ENCODE peak calls at places on chromosomes 12 and 14, in nine cellular contexts. One of them, this sample, is unnamed.

GRCh38 chr14:20680843-20681347 is 3.5 kb upstream of the RNASE4 start:
- DNase-seq in left ventricle myocardium inferior: no peak
- DNase-seq in GM23248: no peak
- DNase-seq in effector memory CD4-positive, alpha-beta T cell: peak; percentile 36
- DNase-seq in fibroblast of mammary gland: no peak
- DNase-seq in PC-9: no peak
- DNase-seq in CD8-positive, alpha-beta T cell: no peak
- DNase-seq in heart left ventricle: peak; percentile 53
- DNase-seq in tibial artery: no peak
- DNase-seq in this sample: no peak

GRCh38 chr14:20606190-20606901 is 15.2 kb upstream of the RNASE12 start:
- DNase-seq in left ventricle myocardium inferior: no peak
- DNase-seq in GM23248: peak; percentile 59
- DNase-seq in effector memory CD4-positive, alpha-beta T cell: no peak
- DNase-seq in fibroblast of mammary gland: peak; percentile 40
- DNase-seq in PC-9: no peak
- DNase-seq in CD8-positive, alpha-beta T cell: no peak
- DNase-seq in heart left ventricle: peak; percentile 41
- DNase-seq in tibial artery: no peak
- DNase-seq in this sample: peak; percentile 59

GRCh38 chr14:78974691-78975090 is 804.5 kb downstream of the NRXN3 start:
- DNase-seq in left ventricle myocardium inferior: no peak
- DNase-seq in GM23248: peak; percentile 39
- DNase-seq in effector memory CD4-positive, alpha-beta T cell: no peak
- DNase-seq in fibroblast of mammary gland: peak; percentile 61
- DNase-seq in PC-9: peak; percentile 83
- DNase-seq in CD8-positive, alpha-beta T cell: no peak
- DNase-seq in heart left ventricle: no peak
- DNase-seq in tibial artery: no peak
- DNase-seq in this sample: no peak

GRCh38 chr12:50986961-50987737 is 34.8 kb downstream of the HIGD1C start:
- DNase-seq in left ventricle myocardium inferior: no peak
- DNase-seq in GM23248: peak; percentile 75
- DNase-seq in effector memory CD4-positive, alpha-beta T cell: no peak
- DNase-seq in fibroblast of mammary gland: peak; percentile 75
- DNase-seq in PC-9: no peak
- DNase-seq in CD8-positive, alpha-beta T cell: peak; percentile 31
- DNase-seq in heart left ventricle: no peak
- DNase-seq in tibial artery: peak; percentile 45
- DNase-seq in this sample: peak; percentile 46

GRCh38 chr12:129163461-129163860 is 310.2 kb downstream of the GLT1D1 start:
- DNase-seq in left ventricle myocardium inferior: no peak
- DNase-seq in GM23248: no peak
- DNase-seq in effector memory CD4-positive, alpha-beta T cell: no peak
- DNase-seq in fibroblast of mammary gland: no peak
- DNase-seq in PC-9: no peak
- DNase-seq in CD8-positive, alpha-beta T cell: no peak
- DNase-seq in heart left ventricle: no peak
- DNase-seq in tibial artery: no peak
- DNase-seq in this sample: no peak

GRCh38 chr12:58166643-58167042 is 225.3 kb downstream of the ATP23 start:
- DNase-seq in left ventricle myocardium inferior: no peak
- DNase-seq in GM23248: no peak
- DNase-seq in effector memory CD4-positive, alpha-beta T cell: no peak
- DNase-seq in fibroblast of mammary gland: no peak
- DNase-seq in PC-9: no peak
- DNase-seq in CD8-positive, alpha-beta T cell: no peak
- DNase-seq in heart left ventricle: no peak
- DNase-seq in tibial artery: no peak
- DNase-seq in this sample: no peak

GRCh38 chr12:34603382-34604035 is 581.2 kb downstream of the ALG10 start:
- DNase-seq in left ventricle myocardium inferior: no peak
- DNase-seq in GM23248: no peak
- DNase-seq in effector memory CD4-positive, alpha-beta T cell: no peak
- DNase-seq in fibroblast of mammary gland: no peak
- DNase-seq in PC-9: no peak
- DNase-seq in CD8-positive, alpha-beta T cell: no peak
- DNase-seq in heart left ventricle: no peak
- DNase-seq in tibial artery: no peak
- DNase-seq in this sample: no peak

GRCh38 chr12:5305861-5306545 is 125.9 kb upstream of the NTF3 start:
- DNase-seq in left ventricle myocardium inferior: no peak
- DNase-seq in GM23248: no peak
- DNase-seq in effector memory CD4-positive, alpha-beta T cell: no peak
- DNase-seq in fibroblast of mammary gland: no peak
- DNase-seq in PC-9: no peak
- DNase-seq in CD8-positive, alpha-beta T cell: no peak
- DNase-seq in heart left ventricle: no peak
- DNase-seq in tibial artery: no peak
- DNase-seq in this sample: no peak

GRCh38 chr14:104870368-104871144 is 5.5 kb downstream of the CEP170B start:
- DNase-seq in left ventricle myocardium inferior: peak; percentile 16
- DNase-seq in GM23248: peak; percentile 23
- DNase-seq in effector memory CD4-positive, alpha-beta T cell: no peak
- DNase-seq in fibroblast of mammary gland: no peak
- DNase-seq in PC-9: no peak
- DNase-seq in CD8-positive, alpha-beta T cell: no peak
- DNase-seq in heart left ventricle: no peak
- DNase-seq in tibial artery: no peak
- DNase-seq in this sample: peak; percentile 31

GRCh38 chr14:101353422-101353821 is 207.9 kb upstream of the DIO3 start:
- DNase-seq in left ventricle myocardium inferior: no peak
- DNase-seq in GM23248: no peak
- DNase-seq in effector memory CD4-positive, alpha-beta T cell: no peak
- DNase-seq in fibroblast of mammary gland: no peak
- DNase-seq in PC-9: no peak
- DNase-seq in CD8-positive, alpha-beta T cell: no peak
- DNase-seq in heart left ventricle: no peak
- DNase-seq in tibial artery: no peak
- DNase-seq in this sample: no peak

GRCh38 chr12:7162691-7163114 is 26.8 kb upstream of the PEX5 start:
- DNase-seq in left ventricle myocardium inferior: no peak
- DNase-seq in GM23248: peak; percentile 54
- DNase-seq in effector memory CD4-positive, alpha-beta T cell: no peak
- DNase-seq in fibroblast of mammary gland: no peak
- DNase-seq in PC-9: peak; percentile 55
- DNase-seq in CD8-positive, alpha-beta T cell: no peak
- DNase-seq in heart left ventricle: peak; percentile 46
- DNase-seq in tibial artery: no peak
- DNase-seq in this sample: peak; percentile 58

GRCh38 chr14:39265032-39265431 is 31.3 kb downstream of the MIA2 start:
- DNase-seq in left ventricle myocardium inferior: no peak
- DNase-seq in GM23248: peak; percentile 32
- DNase-seq in effector memory CD4-positive, alpha-beta T cell: no peak
- DNase-seq in fibroblast of mammary gland: peak; percentile 50
- DNase-seq in PC-9: peak; percentile 56
- DNase-seq in CD8-positive, alpha-beta T cell: no peak
- DNase-seq in heart left ventricle: no peak
- DNase-seq in tibial artery: no peak
- DNase-seq in this sample: no peak

GRCh38 chr12:49825360-49825970 is 2.7 kb downstream of the NCKAP5L start:
- DNase-seq in left ventricle myocardium inferior: peak; percentile 46
- DNase-seq in GM23248: peak; percentile 88
- DNase-seq in effector memory CD4-positive, alpha-beta T cell: no peak
- DNase-seq in fibroblast of mammary gland: peak; percentile 86
- DNase-seq in PC-9: no peak
- DNase-seq in CD8-positive, alpha-beta T cell: no peak
- DNase-seq in heart left ventricle: peak; percentile 71
- DNase-seq in tibial artery: peak; percentile 58
- DNase-seq in this sample: peak; percentile 77

GRCh38 chr12:13941258-13942249 is 39.8 kb downstream of the GRIN2B start:
- DNase-seq in left ventricle myocardium inferior: no peak
- DNase-seq in GM23248: peak; percentile 80
- DNase-seq in effector memory CD4-positive, alpha-beta T cell: no peak
- DNase-seq in fibroblast of mammary gland: peak; percentile 60
- DNase-seq in PC-9: peak; percentile 68
- DNase-seq in CD8-positive, alpha-beta T cell: no peak
- DNase-seq in heart left ventricle: peak; percentile 31
- DNase-seq in tibial artery: peak; percentile 26
- DNase-seq in this sample: peak; percentile 91

GRCh38 chr12:57741413-57741789 is 2.9 kb upstream of the AGAP2 start:
- DNase-seq in left ventricle myocardium inferior: no peak
- DNase-seq in GM23248: no peak
- DNase-seq in effector memory CD4-positive, alpha-beta T cell: no peak
- DNase-seq in fibroblast of mammary gland: no peak
- DNase-seq in PC-9: no peak
- DNase-seq in CD8-positive, alpha-beta T cell: no peak
- DNase-seq in heart left ventricle: no peak
- DNase-seq in tibial artery: no peak
- DNase-seq in this sample: no peak

GRCh38 chr12:9367828-9368227 is 159.6 kb upstream of the PZP start:
- DNase-seq in left ventricle myocardium inferior: no peak
- DNase-seq in GM23248: no peak
- DNase-seq in effector memory CD4-positive, alpha-beta T cell: no peak
- DNase-seq in fibroblast of mammary gland: no peak
- DNase-seq in PC-9: no peak
- DNase-seq in CD8-positive, alpha-beta T cell: no peak
- DNase-seq in heart left ventricle: no peak
- DNase-seq in tibial artery: no peak
- DNase-seq in this sample: no peak

GRCh38 chr12:84077692-84078091 is 834.9 kb downstream of the SLC6A15 start:
- DNase-seq in left ventricle myocardium inferior: no peak
- DNase-seq in GM23248: peak; percentile 17
- DNase-seq in effector memory CD4-positive, alpha-beta T cell: no peak
- DNase-seq in fibroblast of mammary gland: no peak
- DNase-seq in PC-9: no peak
- DNase-seq in CD8-positive, alpha-beta T cell: no peak
- DNase-seq in heart left ventricle: no peak
- DNase-seq in tibial artery: no peak
- DNase-seq in this sample: no peak

GRCh38 chr14:52412426-52412825 is 98.3 kb downstream of the PTGER2 start:
- DNase-seq in left ventricle myocardium inferior: no peak
- DNase-seq in GM23248: no peak
- DNase-seq in effector memory CD4-positive, alpha-beta T cell: no peak
- DNase-seq in fibroblast of mammary gland: peak; percentile 27
- DNase-seq in PC-9: no peak
- DNase-seq in CD8-positive, alpha-beta T cell: no peak
- DNase-seq in heart left ventricle: no peak
- DNase-seq in tibial artery: no peak
- DNase-seq in this sample: no peak

GRCh38 chr12:17358850-17359249 is 731.1 kb downstream of the RERGL start:
- DNase-seq in left ventricle myocardium inferior: no peak
- DNase-seq in GM23248: no peak
- DNase-seq in effector memory CD4-positive, alpha-beta T cell: no peak
- DNase-seq in fibroblast of mammary gland: no peak
- DNase-seq in PC-9: no peak
- DNase-seq in CD8-positive, alpha-beta T cell: no peak
- DNase-seq in heart left ventricle: no peak
- DNase-seq in tibial artery: no peak
- DNase-seq in this sample: no peak

GRCh38 chr12:80551897-80552296 is 107.9 kb downstream of the PTPRQ start:
- DNase-seq in left ventricle myocardium inferior: no peak
- DNase-seq in GM23248: peak; percentile 93
- DNase-seq in effector memory CD4-positive, alpha-beta T cell: no peak
- DNase-seq in fibroblast of mammary gland: peak; percentile 98
- DNase-seq in PC-9: peak; percentile 36
- DNase-seq in CD8-positive, alpha-beta T cell: no peak
- DNase-seq in heart left ventricle: no peak
- DNase-seq in tibial artery: no peak
- DNase-seq in this sample: no peak

GRCh38 chr14:35535794-35536112 is 1.8 kb downstream of the INSM2 start:
- DNase-seq in left ventricle myocardium inferior: no peak
- DNase-seq in GM23248: peak; percentile 6
- DNase-seq in effector memory CD4-positive, alpha-beta T cell: no peak
- DNase-seq in fibroblast of mammary gland: no peak
- DNase-seq in PC-9: no peak
- DNase-seq in CD8-positive, alpha-beta T cell: peak; percentile 12
- DNase-seq in heart left ventricle: no peak
- DNase-seq in tibial artery: no peak
- DNase-seq in this sample: no peak
- H3K4me3 ChIP-seq in left ventricle myocardium inferior: peak overlapping the region; percentile 74
- H3K4me3 ChIP-seq in GM23248: peak overlapping the region; percentile 56
- H3K4me3 ChIP-seq in effector memory CD4-positive, alpha-beta T cell: no peak overlapping the region
- H3K4me3 ChIP-seq in fibroblast of mammary gland: no peak overlapping the region
- H3K4me3 ChIP-seq in PC-9: no peak overlapping the region
- H3K4me3 ChIP-seq in CD8-positive, alpha-beta T cell: no peak overlapping the region
- H3K4me3 ChIP-seq in heart left ventricle: peak overlapping the region; percentile 58
- H3K4me3 ChIP-seq in tibial artery: no peak overlapping the region
- H3K4me3 ChIP-seq in this sample: no peak overlapping the region

DNA sequence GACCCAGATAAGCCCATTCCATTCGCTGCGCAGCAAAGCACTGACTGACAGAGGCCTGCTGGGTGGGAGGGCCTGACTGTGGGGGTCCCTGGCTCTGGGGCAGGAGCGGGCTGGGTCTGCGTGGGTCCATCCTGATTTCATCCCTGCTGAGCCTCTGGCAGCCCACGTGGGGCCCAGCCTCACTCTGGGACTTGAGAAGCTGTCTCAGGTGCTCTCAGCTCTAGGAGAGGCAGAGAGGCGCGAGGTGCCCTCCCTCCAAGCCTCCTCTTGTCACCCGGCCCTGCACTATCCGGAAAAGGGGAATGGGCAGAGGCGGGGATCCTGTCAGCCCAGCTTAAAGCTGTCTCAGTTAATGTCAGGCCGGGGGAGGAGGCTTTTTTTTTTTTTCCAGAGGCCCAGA is 907 bp downstream of the ABCB9 start:
- DNase-seq in left ventricle myocardium inferior: no peak
- DNase-seq in GM23248: no peak
- DNase-seq in effector memory CD4-positive, alpha-beta T cell: no peak
- DNase-seq in fibroblast of mammary gland: no peak
- DNase-seq in PC-9: no peak
- DNase-seq in CD8-positive, alpha-beta T cell: no peak
- DNase-seq in heart left ventricle: no peak
- DNase-seq in tibial artery: no peak
- DNase-seq in this sample: no peak
- H3K4me3 ChIP-seq in left ventricle myocardium inferior: peak overlapping the region; percentile 76
- H3K4me3 ChIP-seq in GM23248: peak overlapping the region; percentile 78
- H3K4me3 ChIP-seq in effector memory CD4-positive, alpha-beta T cell: no peak overlapping the region
- H3K4me3 ChIP-seq in fibroblast of mammary gland: peak overlapping the region; percentile 79
- H3K4me3 ChIP-seq in PC-9: peak overlapping the region; percentile 82
- H3K4me3 ChIP-seq in CD8-positive, alpha-beta T cell: no peak overlapping the region
- H3K4me3 ChIP-seq in heart left ventricle: peak overlapping the region; percentile 72
- H3K4me3 ChIP-seq in tibial artery: peak overlapping the region; percentile 58
- H3K4me3 ChIP-seq in this sample: no peak overlapping the region

DNA sequence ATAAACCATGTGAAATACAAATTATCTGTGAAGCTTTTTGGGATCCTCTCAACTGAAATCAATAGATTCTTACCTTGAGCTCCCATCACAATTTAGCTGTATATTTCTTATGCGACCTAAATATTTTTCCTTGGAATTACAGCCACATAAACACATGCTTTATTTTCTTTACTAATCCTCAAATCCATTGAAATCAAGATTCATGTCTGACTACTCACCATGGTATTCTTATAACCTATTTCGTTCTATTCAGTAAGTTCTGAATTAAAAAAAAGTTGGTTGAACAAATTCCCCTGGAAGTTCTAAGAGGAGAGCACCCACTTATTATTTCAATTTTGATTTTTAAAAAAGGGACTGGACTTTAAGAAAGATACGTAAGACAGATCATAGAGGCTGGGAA is 292.1 kb upstream of the ATP2B1 start:
- DNase-seq in left ventricle myocardium inferior: no peak
- DNase-seq in GM23248: no peak
- DNase-seq in effector memory CD4-positive, alpha-beta T cell: no peak
- DNase-seq in fibroblast of mammary gland: no peak
- DNase-seq in PC-9: no peak
- DNase-seq in CD8-positive, alpha-beta T cell: no peak
- DNase-seq in heart left ventricle: no peak
- DNase-seq in tibial artery: no peak
- DNase-seq in this sample: no peak
- H3K4me3 ChIP-seq in left ventricle myocardium inferior: no peak overlapping the region
- H3K4me3 ChIP-seq in GM23248: no peak overlapping the region
- H3K4me3 ChIP-seq in effector memory CD4-positive, alpha-beta T cell: no peak overlapping the region
- H3K4me3 ChIP-seq in fibroblast of mammary gland: no peak overlapping the region
- H3K4me3 ChIP-seq in PC-9: no peak overlapping the region
- H3K4me3 ChIP-seq in CD8-positive, alpha-beta T cell: no peak overlapping the region
- H3K4me3 ChIP-seq in heart left ventricle: no peak overlapping the region
- H3K4me3 ChIP-seq in tibial artery: no peak overlapping the region
- H3K4me3 ChIP-seq in this sample: no peak overlapping the region

GRCh38 chr12:1934068-1934467 is 15.6 kb upstream of the CACNA2D4 start:
- DNase-seq in left ventricle myocardium inferior: no peak
- DNase-seq in GM23248: no peak
- DNase-seq in effector memory CD4-positive, alpha-beta T cell: no peak
- DNase-seq in fibroblast of mammary gland: no peak
- DNase-seq in PC-9: no peak
- DNase-seq in CD8-positive, alpha-beta T cell: no peak
- DNase-seq in heart left ventricle: no peak
- DNase-seq in tibial artery: no peak
- DNase-seq in this sample: no peak
- H3K4me3 ChIP-seq in left ventricle myocardium inferior: no peak overlapping the region
- H3K4me3 ChIP-seq in GM23248: no peak overlapping the region
- H3K4me3 ChIP-seq in effector memory CD4-positive, alpha-beta T cell: no peak overlapping the region
- H3K4me3 ChIP-seq in fibroblast of mammary gland: no peak overlapping the region
- H3K4me3 ChIP-seq in PC-9: no peak overlapping the region
- H3K4me3 ChIP-seq in CD8-positive, alpha-beta T cell: no peak overlapping the region
- H3K4me3 ChIP-seq in heart left ventricle: no peak overlapping the region
- H3K4me3 ChIP-seq in tibial artery: no peak overlapping the region
- H3K4me3 ChIP-seq in this sample: no peak overlapping the region

This sample was measured in trophoblast cell.